ENCODE peak calls at places on chromosomes 16 and 17, in seven cellular contexts. M is effector memory CD4-positive, alpha-beta T cell; Z is AG04450; V is MM.1S; F is suprapubic skin; W is cardiac muscle cell; A is IMR-90. G is an unnamed sample. For H3K27me3, the result is how much of the 10 kb centered on the place peaks cover.

GRCh38 chr17:81703747-81704654 is 834 bp downstream of the MRPL12 start:
- DNase-seq in M (no peak), Z (no peak), V (no peak), F (no peak), W (no peak), A (no peak), G (peak)

GRCh38 chr17:27349540-27350021 is 55.7 kb downstream of the WSB1 start:
- DNase-seq in M (no peak), Z (no peak), V (no peak), F (no peak), W (no peak), A (no peak), G (no peak)

GRCh38 chr16:11876306-11876705 is 25.0 kb upstream of the RSL1D1 start:
- DNase-seq in M (no peak), Z (no peak), V (no peak), F (no peak), W (no peak), A (no peak), G (no peak)

GRCh38 chr17:64470676-64471075 is 21.8 kb downstream of the MILR1 start:
- DNase-seq in M (no peak), Z (no peak), V (no peak), F (no peak), W (no peak), A (no peak), G (no peak)

GRCh38 chr17:71208111-71208704 is 912.6 kb upstream of the SOX9 start:
- DNase-seq in M (no peak), Z (no peak), V (no peak), F (no peak), W (no peak), A (peak), G (peak)

GRCh38 chr17:48074322-48075054 is 26.3 kb downstream of the NFE2L1 start:
- DNase-seq in M (peak), Z (no peak), V (peak), F (no peak), W (peak), A (peak), G (no peak)

GRCh38 chr17:79948406-79948917 is 87.2 kb downstream of the TBC1D16 start:
- DNase-seq in M (no peak), Z (no peak), V (no peak), F (peak), W (no peak), A (no peak), G (peak)

GRCh38 chr16:10736926-10737625 is 6.6 kb upstream of the NUBP1 start:
- DNase-seq in M (peak), Z (peak), V (peak), F (no peak), W (peak), A (peak), G (no peak)

GRCh38 chr17:20085283-20085875 is 76.2 kb downstream of the SPECC1 start:
- DNase-seq in M (no peak), Z (no peak), V (no peak), F (no peak), W (no peak), A (no peak), G (no peak)

DNA sequence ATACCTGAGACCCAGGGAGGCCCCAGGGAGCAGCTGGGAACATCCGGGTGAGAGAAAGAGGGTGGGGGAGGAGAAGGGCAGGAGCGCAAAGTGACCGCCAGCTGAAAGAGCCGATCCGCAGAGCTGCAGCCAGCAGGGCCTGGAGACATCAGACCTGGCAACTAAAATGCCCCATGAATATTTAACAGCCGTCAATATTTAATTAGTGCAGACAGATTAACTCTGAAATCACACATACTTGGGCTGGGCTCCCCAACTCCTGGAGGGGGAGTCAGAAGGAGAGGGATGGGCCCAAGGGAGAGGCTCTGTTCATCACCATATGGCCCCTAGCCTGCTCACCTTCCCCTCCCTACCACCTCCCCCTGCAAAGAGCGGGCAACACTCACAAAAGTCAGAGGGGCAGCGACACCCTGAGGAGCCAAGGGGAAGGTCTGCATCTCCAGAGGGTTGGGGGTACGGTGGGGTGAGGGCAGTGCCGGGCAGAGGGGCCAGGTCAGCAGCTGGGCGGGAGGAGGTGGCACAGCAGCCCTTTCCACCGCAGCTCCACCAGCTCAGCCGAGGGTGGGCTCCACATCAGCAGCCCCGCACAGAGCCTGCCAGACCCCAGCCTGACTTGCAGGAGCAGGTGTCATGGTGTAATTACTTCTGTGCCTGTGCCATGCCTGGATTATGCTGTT is 61.9 kb upstream of the CCL1 start:
- DNase-seq in M (no peak), Z (no peak), V (no peak), F (no peak), W (no peak), A (no peak), G (no peak)
- H3K27me3 ChIP-seq in M (under half), Z (under half), V (under half), F (under half), W (half or more), A (under half), G (under half)

GRCh38 chr16:85955566-85955965 is 56.6 kb downstream of the IRF8 start:
- DNase-seq in M (no peak), Z (no peak), V (no peak), F (no peak), W (no peak), A (no peak), G (no peak)
- H3K27me3 ChIP-seq in M (under half), Z (half or more), V (half or more), F (half or more), W (under half), A (half or more), G (under half)

GRCh38 chr17:72219136-72219823 is 98.5 kb downstream of the SOX9 start:
- DNase-seq in M (no peak), Z (no peak), V (no peak), F (no peak), W (peak), A (no peak), G (no peak)
- H3K27me3 ChIP-seq in M (under half), Z (under half), V (under half), F (half or more), W (half or more), A (under half), G (under half)

GRCh38 chr16:31183432-31184428 is 3.8 kb downstream of the FUS start:
- DNase-seq in M (no peak), Z (no peak), V (no peak), F (no peak), W (no peak), A (no peak), G (peak)
- H3K27me3 ChIP-seq in M (under half), Z (under half), V (under half), F (under half), W (under half), A (under half), G (under half)

DNA sequence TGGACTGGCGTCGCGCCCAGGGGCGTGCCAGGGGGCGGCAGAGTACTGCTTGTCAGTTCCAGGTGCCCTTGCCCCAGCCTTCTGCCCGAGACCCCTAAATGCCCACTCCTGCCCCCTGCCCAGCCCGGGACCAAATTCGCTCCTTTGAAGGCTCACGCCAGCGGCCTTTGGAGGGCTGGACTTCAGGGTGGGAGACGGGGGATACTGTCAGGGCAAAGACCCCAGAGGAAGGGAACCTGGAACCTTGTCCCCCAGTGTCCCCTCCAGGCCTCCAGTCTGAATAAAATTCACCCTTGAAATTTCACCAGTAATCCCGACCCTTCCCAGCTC is 737 bp downstream of the OTOP3 start:
- DNase-seq in M (no peak), Z (no peak), V (no peak), F (no peak), W (no peak), A (no peak), G (no peak)
- H3K27me3 ChIP-seq in M (under half), Z (half or more), V (half or more), F (half or more), W (half or more), A (half or more), G (under half)

GRCh38 chr16:48426244-48427135 is 41.3 kb upstream of the SIAH1 start:
- DNase-seq in M (no peak), Z (no peak), V (no peak), F (no peak), W (no peak), A (peak), G (no peak)
- H3K27me3 ChIP-seq in M (under half), Z (under half), V (under half), F (under half), W (under half), A (under half), G (under half)

GRCh38 chr17:74935048-74935447 is 650 bp upstream of the OTOP3 start:
- DNase-seq in M (no peak), Z (no peak), V (no peak), F (no peak), W (no peak), A (no peak), G (no peak)
- H3K27me3 ChIP-seq in M (under half), Z (half or more), V (half or more), F (half or more), W (half or more), A (half or more), G (under half)

DNA sequence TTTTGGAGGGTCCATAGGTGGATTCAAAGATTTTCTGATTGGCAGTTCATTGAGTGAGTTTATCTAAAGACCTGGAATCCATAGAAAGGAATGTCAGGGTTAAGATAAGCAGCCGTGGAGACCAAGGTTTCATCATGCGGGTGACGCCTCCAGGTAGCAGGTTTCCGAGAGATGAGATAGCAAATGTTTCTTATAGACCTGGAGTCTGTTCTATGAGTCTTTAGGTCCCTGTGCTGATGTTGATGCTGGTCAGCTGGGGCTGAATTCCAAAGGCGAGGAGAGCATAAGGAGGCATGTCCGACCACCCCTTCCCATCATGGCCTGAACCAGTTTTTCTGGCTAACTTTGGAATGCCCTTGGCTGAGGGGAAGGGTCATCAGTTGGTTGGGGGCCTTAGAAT is 80.2 kb downstream of the RAP1GAP2 start:
- DNase-seq in M (no peak), Z (no peak), V (no peak), F (no peak), W (no peak), A (no peak), G (no peak)
- H3K27me3 ChIP-seq in M (under half), Z (under half), V (under half), F (under half), W (under half), A (under half), G (under half)

GRCh38 chr17:44759096-44759915 is 518 bp downstream of the ADAM11 start:
- DNase-seq in M (no peak), Z (no peak), V (no peak), F (no peak), W (peak), A (no peak), G (peak)
- H3K27me3 ChIP-seq in M (under half), Z (under half), V (under half), F (under half), W (under half), A (under half), G (under half)

GRCh38 chr16:88784856-88785105 is 239 bp downstream of the PIEZO1 start:
- DNase-seq in M (no peak), Z (no peak), V (no peak), F (no peak), W (no peak), A (no peak), G (no peak)
- H3K27me3 ChIP-seq in M (under half), Z (under half), V (under half), F (under half), W (under half), A (under half), G (under half)